ENCODE peak calls at places on chromosomes 13 and 19, in ten cellular contexts. H is activated gamma-delta T cell treated with Interleukin-2 at 50 U/mL for 16 hours; D is COR-L47; O is activated T-helper 9 cell treated with anti-CD3 and anti-CD28 coated beads, Interleukin-2, amount 50 U/mL, for 16 hours; U is GDM1; L is GM12891; E is stimulated activated naive B cell treated with anti-CD40 and anti-IgM and Interleukin-4, amounts not matched to agents 10 μg/mL and 1 μg/mL and 100 μg/mL, for 72 hours; Y is fibroblast of lung; F is retina; V is neuronal stem cell. N is an unnamed sample.

GRCh38 chr13:109938255-109938936 is 152.0 kb upstream of the IRS2 start:
- DNase-seq in H (no peak), D (no peak), O (no peak), U (no peak), L (no peak), E (no peak), Y (peak), F (no peak), V (no peak), N (no peak)

GRCh38 chr19:8530061-8530679 is 16.2 kb upstream of the ZNF414 start:
- DNase-seq in H (no peak), D (no peak), O (no peak), U (no peak), L (no peak), E (no peak), Y (no peak), F (no peak), V (no peak), N (no peak)

GRCh38 chr19:4278460-4278901 is 585 bp upstream of the SHD start:
- DNase-seq in H (no peak), D (no peak), O (no peak), U (no peak), L (no peak), E (no peak), Y (no peak), F (peak), V (no peak), N (no peak)

GRCh38 chr19:17555929-17556813 is 722 bp downstream of the COLGALT1 start:
- DNase-seq in H (peak), D (no peak), O (peak), U (peak), L (no peak), E (peak), Y (peak), F (peak), V (peak), N (no peak)

GRCh38 chr19:35045667-35046300 is 4.3 kb downstream of the HPN start:
- DNase-seq in H (peak), D (peak), O (no peak), U (peak), L (peak), E (peak), Y (peak), F (no peak), V (no peak), N (no peak)

GRCh38 chr19:57269515-57270250 is 10.6 kb upstream of the ZNF460 start:
- DNase-seq in H (no peak), D (no peak), O (no peak), U (no peak), L (no peak), E (no peak), Y (peak), F (no peak), V (no peak), N (no peak)

GRCh38 chr13:101751488-101751887 is 299.0 kb downstream of the ITGBL1 start:
- DNase-seq in H (no peak), D (peak), O (no peak), U (no peak), L (no peak), E (no peak), Y (peak), F (no peak), V (no peak), N (no peak)

GRCh38 chr13:50893211-50893852 is 16.3 kb upstream of the RNASEH2B start:
- DNase-seq in H (peak), D (no peak), O (no peak), U (peak), L (no peak), E (no peak), Y (peak), F (no peak), V (no peak), N (no peak)

GRCh38 chr13:103510007-103510406 is 443.8 kb upstream of the SLC10A2 start:
- DNase-seq in H (no peak), D (no peak), O (no peak), U (no peak), L (no peak), E (no peak), Y (no peak), F (no peak), V (no peak), N (no peak)

GRCh38 chr13:40352385-40352778 is 314.1 kb downstream of the FOXO1 start:
- DNase-seq in H (no peak), D (no peak), O (no peak), U (no peak), L (no peak), E (no peak), Y (peak), F (no peak), V (no peak), N (no peak)

GRCh38 chr13:37306778-37307544 is 201.5 kb upstream of the CSNK1A1L start:
- DNase-seq in H (no peak), D (no peak), O (no peak), U (no peak), L (no peak), E (no peak), Y (peak), F (no peak), V (no peak), N (no peak)

GRCh38 chr13:40982772-40983171 is 36.3 kb downstream of the ELF1 start:
- DNase-seq in H (peak), D (no peak), O (peak), U (peak), L (no peak), E (peak), Y (peak), F (no peak), V (no peak), N (no peak)

GRCh38 chr19:45151821-45152503 is 8.8 kb downstream of the NKPD1 start:
- DNase-seq in H (no peak), D (no peak), O (no peak), U (no peak), L (peak), E (no peak), Y (no peak), F (no peak), V (no peak), N (no peak)

GRCh38 chr13:111177081-111177711 is 62.1 kb downstream of the ARHGEF7 start:
- DNase-seq in H (no peak), D (no peak), O (peak), U (no peak), L (no peak), E (peak), Y (peak), F (no peak), V (no peak), N (no peak)

GRCh38 chr13:37476874-37477273 is 121.7 kb downstream of the POSTN start:
- DNase-seq in H (no peak), D (no peak), O (no peak), U (no peak), L (no peak), E (no peak), Y (peak), F (no peak), V (peak), N (no peak)

GRCh38 chr13:85509512-85509911 is 289.7 kb downstream of the SLITRK6 start:
- DNase-seq in H (no peak), D (no peak), O (no peak), U (no peak), L (no peak), E (no peak), Y (peak), F (no peak), V (no peak), N (no peak)

GRCh38 chr19:51093066-51093465 is 10.4 kb upstream of the KLK14 start:
- DNase-seq in H (no peak), D (no peak), O (no peak), U (no peak), L (no peak), E (no peak), Y (no peak), F (no peak), V (no peak), N (no peak)

GRCh38 chr19:41932259-41933130 is 4.2 kb upstream of the ERFL start:
- DNase-seq in H (no peak), D (no peak), O (no peak), U (no peak), L (no peak), E (no peak), Y (no peak), F (peak), V (no peak), N (no peak)

GRCh38 chr19:31347356-31347755 is 1.9 kb downstream of the TSHZ3 start:
- DNase-seq in H (no peak), D (no peak), O (no peak), U (no peak), L (no peak), E (no peak), Y (no peak), F (peak), V (no peak), N (no peak)

GRCh38 chr13:82878536-82878935 is 1003.7 kb downstream of the SLITRK1 start:
- DNase-seq in H (no peak), D (peak), O (no peak), U (no peak), L (no peak), E (no peak), Y (peak), F (no peak), V (no peak), N (no peak)

GRCh38 chr19:39568604-39569003 is 28.6 kb upstream of the EID2 start:
- DNase-seq in H (no peak), D (no peak), O (no peak), U (no peak), L (no peak), E (no peak), Y (no peak), F (no peak), V (no peak), N (no peak)

GRCh38 chr13:107234315-107234714 is 666.4 kb upstream of the ARGLU1 start:
- DNase-seq in H (no peak), D (no peak), O (no peak), U (no peak), L (no peak), E (no peak), Y (no peak), F (peak), V (no peak), N (no peak)

GRCh38 chr19:2108251-2109016 is 11.7 kb downstream of the IZUMO4 start:
- DNase-seq in H (no peak), D (no peak), O (no peak), U (no peak), L (no peak), E (no peak), Y (no peak), F (no peak), V (no peak), N (no peak)

GRCh38 chr19:12792048-12792852 is 964 bp downstream of the JUNB start:
- DNase-seq in H (peak), D (peak), O (peak), U (peak), L (no peak), E (peak), Y (peak), F (peak), V (no peak), N (no peak)

GRCh38 chr19:12293771-12294307 is 844 bp downstream of the ZNF44 start:
- DNase-seq in H (peak), D (peak), O (peak), U (peak), L (peak), E (peak), Y (peak), F (peak), V (peak), N (peak)

GRCh38 chr13:95660981-95661581 is 15.9 kb upstream of the DNAJC3 start:
- DNase-seq in H (no peak), D (peak), O (no peak), U (peak), L (no peak), E (no peak), Y (peak), F (peak), V (no peak), N (no peak)

GRCh38 chr19:46721269-46722003 is 4.5 kb upstream of the PRKD2 start:
- DNase-seq in H (no peak), D (no peak), O (no peak), U (no peak), L (no peak), E (no peak), Y (no peak), F (no peak), V (no peak), N (no peak)

GRCh38 chr19:56707821-56708220 is 36.3 kb upstream of the ZNF835 start:
- DNase-seq in H (no peak), D (no peak), O (no peak), U (no peak), L (no peak), E (no peak), Y (no peak), F (no peak), V (no peak), N (no peak)

GRCh38 chr13:34345601-34345939 is 527.6 kb downstream of the RFC3 start:
- DNase-seq in H (no peak), D (no peak), O (no peak), U (no peak), L (no peak), E (no peak), Y (no peak), F (no peak), V (no peak), N (no peak)

GRCh38 chr19:8342316-8342683 is 762 bp downstream of the KANK3 start:
- DNase-seq in H (no peak), D (no peak), O (no peak), U (no peak), L (no peak), E (no peak), Y (no peak), F (no peak), V (no peak), N (no peak)

GRCh38 chr19:22335716-22336115 is 49.5 kb downstream of the ZNF729 start:
- DNase-seq in H (no peak), D (no peak), O (no peak), U (no peak), L (no peak), E (no peak), Y (no peak), F (no peak), V (no peak), N (no peak)

GRCh38 chr19:19655051-19655594 is 8.4 kb downstream of the ATP13A1 start:
- DNase-seq in H (no peak), D (no peak), O (no peak), U (no peak), L (peak), E (no peak), Y (no peak), F (no peak), V (no peak), N (no peak)

GRCh38 chr13:88908896-88909535 is 1237.8 kb downstream of the SLITRK5 start:
- DNase-seq in H (no peak), D (peak), O (no peak), U (peak), L (no peak), E (no peak), Y (peak), F (peak), V (no peak), N (no peak)

GRCh38 chr13:93496985-93497673 is 270.5 kb downstream of the GPC6 start:
- DNase-seq in H (no peak), D (peak), O (no peak), U (no peak), L (no peak), E (no peak), Y (peak), F (no peak), V (no peak), N (no peak)

GRCh38 chr13:99224019-99224418 is 23.4 kb downstream of the UBAC2 start:
- DNase-seq in H (no peak), D (no peak), O (no peak), U (no peak), L (no peak), E (no peak), Y (no peak), F (peak), V (no peak), N (no peak)